ENCODE peak calls at places on chromosomes 13 and 19, in ten cellular contexts. Z is effector memory CD4-positive, alpha-beta T cell; G is non-pigmented ciliary epithelial cell; F is stimulated activated CD8-positive, alpha-beta memory T cell treated with anti-CD3 and anti-CD28 coated beads, Interleukin-15, amount 100 ng/mL, for 1 hour; V is GM23338; X is stimulated activated CD4-positive, alpha-beta T cell treated with anti-CD3 and anti-CD28 coated beads, Interleukin-2, amount 100 ng/mL, for 48 hours; S is AG10803; D is cardiac muscle cell; I is anterior cingulate cortex; W is ovary. B is an unnamed sample.

GRCh38 chr19:16569609-16570320 is 2.5 kb downstream of the SLC35E1 start:
- DNase-seq in G (no peak), W (no peak), D (no peak), I (no peak), X (no peak), S (no peak), Z (no peak), F (no peak), V (no peak), B (peak)

GRCh38 chr19:13060964-13061927 is 41.4 kb downstream of the LYL1 start:
- DNase-seq in Z (peak), G (no peak), D (peak), V (peak), X (peak), I (peak), W (peak), F (peak), S (peak), B (peak)

GRCh38 chr19:58577581-58578429 is 4.7 kb upstream of the MZF1 start:
- DNase-seq in Z (no peak), D (no peak), V (no peak), G (no peak), I (no peak), W (peak), X (no peak), F (no peak), S (no peak), B (no peak)

GRCh38 chr19:45099465-45100201 is 6.7 kb downstream of the PPP1R37 start:
- DNase-seq in D (no peak), S (no peak), Z (no peak), I (peak), V (no peak), X (no peak), F (no peak), G (no peak), W (no peak), B (no peak)

GRCh38 chr13:45055198-45055901 is 65.0 kb upstream of the GTF2F2 start:
- DNase-seq in D (no peak), V (no peak), X (peak), S (peak), W (peak), G (peak), I (peak), F (no peak), Z (no peak), B (no peak)

GRCh38 chr13:41311607-41312500 is 787 bp downstream of the NAA16 start:
- DNase-seq in V (peak), F (peak), G (no peak), S (peak), X (peak), I (peak), D (peak), Z (peak), W (peak), B (peak)

GRCh38 chr13:19661126-19661525 is 27.7 kb downstream of the MPHOSPH8 start:
- DNase-seq in V (no peak), W (no peak), G (no peak), F (no peak), X (no peak), Z (no peak), I (no peak), S (no peak), D (no peak), B (no peak)

GRCh38 chr13:111168116-111168515 is 53.0 kb downstream of the ARHGEF7 start:
- DNase-seq in V (no peak), W (no peak), F (no peak), S (no peak), X (no peak), G (no peak), Z (no peak), I (no peak), D (no peak), B (no peak)

GRCh38 chr19:4229179-4229931 is at the start of gene EBI3:
- DNase-seq in G (no peak), D (peak), F (no peak), X (peak), Z (no peak), W (no peak), V (peak), S (no peak), I (peak), B (peak)

GRCh38 chr13:40981361-40981760 is 37.8 kb downstream of the ELF1 start:
- DNase-seq in W (no peak), X (no peak), Z (no peak), F (no peak), D (no peak), V (no peak), I (no peak), S (no peak), G (no peak), B (no peak)

B was measured in mesendoderm.